ENCODE peak calls at places on chromosomes 13 and 19, in seven cellular contexts. D is KG1; O is stimulated activated CD4-positive, alpha-beta T cell treated with anti-CD3 and anti-CD28 coated beads, Interleukin-1b, Interleukin-23, amount 100 ng/mL, for 1 hour; T is HepG2; S is NCI-H146; F is HTR-8/SVneo; V is stimulated activated CD8-positive, alpha-beta memory T cell treated with anti-CD3 and anti-CD28 coated beads, Interleukin-12 subunit alpha, Interleukin-12 subunit beta, amount 100 ng/mL, for 4 hours. C is an unnamed sample.

GRCh38 chr13:26025196-26025595 is 26.6 kb downstream of the SHISA2 start:
- DNase-seq in D (no peak), O (no peak), T (no peak), S (no peak), F (no peak), V (no peak), C (no peak)

GRCh38 chr19:41912899-41913475 is 15.3 kb downstream of the ERFL start:
- DNase-seq in D (no peak), O (no peak), T (no peak), S (no peak), F (no peak), V (no peak), C (no peak)

GRCh38 chr13:106103779-106104178 is 431.7 kb downstream of the EFNB2 start:
- DNase-seq in D (no peak), O (no peak), T (no peak), S (no peak), F (no peak), V (no peak), C (no peak)

GRCh38 chr13:89584058-89584457 is 1763.4 kb upstream of the MIR17HG start:
- DNase-seq in D (no peak), O (no peak), T (no peak), S (no peak), F (no peak), V (no peak), C (no peak)

GRCh38 chr19:21612403-21612872 is 107.0 kb downstream of the ZNF429 start:
- DNase-seq in D (no peak), O (no peak), T (no peak), S (no peak), F (no peak), V (no peak), C (no peak)

GRCh38 chr13:28574617-28575142 is 79.8 kb upstream of the FLT1 start:
- DNase-seq in D (no peak), O (no peak), T (peak; percentile 10), S (no peak), F (peak; percentile 71), V (no peak), C (peak; percentile 61)

GRCh38 chr13:100089633-100090032 is 740 bp downstream of the PCCA start:
- DNase-seq in D (peak; percentile 35), O (no peak), T (no peak), S (no peak), F (no peak), V (no peak), C (peak; percentile 44)

GRCh38 chr13:26457212-26457611 is 100.3 kb upstream of the WASF3 start:
- DNase-seq in D (no peak), O (no peak), T (no peak), S (no peak), F (no peak), V (no peak), C (no peak)

GRCh38 chr13:109465151-109465550 is 321.2 kb downstream of the IRS2 start:
- DNase-seq in D (no peak), O (no peak), T (no peak), S (no peak), F (no peak), V (no peak), C (no peak)

GRCh38 chr13:112444001-112444311 is 67.8 kb downstream of the SPACA7 start:
- DNase-seq in D (peak; percentile 38), O (no peak), T (peak; percentile 44), S (peak; percentile 86), F (peak; percentile 56), V (no peak), C (peak; percentile 51)

GRCh38 chr19:5803441-5803751 is 1.5 kb upstream of the NRTN start:
- DNase-seq in D (no peak), O (no peak), T (no peak), S (no peak), F (no peak), V (no peak), C (no peak)

GRCh38 chr13:80465321-80465720 is 124.4 kb upstream of the SPRY2 start:
- DNase-seq in D (no peak), O (no peak), T (no peak), S (no peak), F (no peak), V (no peak), C (no peak)

GRCh38 chr19:6238256-6238642 is 41.5 kb downstream of the MLLT1 start:
- DNase-seq in D (no peak), O (no peak), T (no peak), S (no peak), F (no peak), V (no peak), C (no peak)

GRCh38 chr13:100728201-100728600 is 53.6 kb upstream of the TMTC4 start:
- DNase-seq in D (no peak), O (no peak), T (no peak), S (no peak), F (no peak), V (no peak), C (no peak)

GRCh38 chr13:93320942-93321341 is 94.3 kb downstream of the GPC6 start:
- DNase-seq in D (no peak), O (no peak), T (no peak), S (no peak), F (no peak), V (no peak), C (no peak)

GRCh38 chr13:110010433-110011135 is 224.2 kb upstream of the IRS2 start:
- DNase-seq in D (no peak), O (no peak), T (no peak), S (no peak), F (no peak), V (no peak), C (no peak)

GRCh38 chr19:47273313-47274070 is 1.2 kb upstream of the INAFM1 start:
- DNase-seq in D (peak; percentile 85), O (peak; percentile 78), T (peak; percentile 84), S (peak; percentile 90), F (peak; percentile 90), V (peak; percentile 81), C (peak; percentile 95)

GRCh38 chr13:90884066-90884465 is 463.4 kb upstream of the MIR17HG start:
- DNase-seq in D (no peak), O (no peak), T (no peak), S (no peak), F (no peak), V (no peak), C (no peak)

GRCh38 chr19:54523403-54523802 is 20.8 kb downstream of the LAIR2 start:
- DNase-seq in D (no peak), O (no peak), T (no peak), S (no peak), F (peak; percentile 35), V (no peak), C (peak; percentile 75)

GRCh38 chr13:100363351-100363750 is 225.2 kb downstream of the GGACT start:
- DNase-seq in D (no peak), O (no peak), T (no peak), S (peak; percentile 55), F (no peak), V (no peak), C (no peak)

GRCh38 chr13:47478985-47479384 is 522.1 kb downstream of the SUCLA2 start:
- DNase-seq in D (no peak), O (no peak), T (no peak), S (no peak), F (no peak), V (no peak), C (no peak)

GRCh38 chr19:40365613-40366401 is 17.3 kb downstream of the PLD3 start:
- DNase-seq in D (no peak), O (no peak), T (no peak), S (peak; percentile 25), F (peak; percentile 95), V (peak; percentile 19), C (peak; percentile 64)

GRCh38 chr13:30616927-30617314 is 799 bp upstream of the USPL1 start:
- DNase-seq in D (peak; percentile 82), O (no peak), T (peak; percentile 90), S (peak; percentile 88), F (peak; percentile 29), V (no peak), C (peak; percentile 83)

GRCh38 chr13:31011193-31011860 is 78.9 kb downstream of the TEX26 start:
- DNase-seq in D (no peak), O (no peak), T (no peak), S (no peak), F (no peak), V (no peak), C (peak; percentile 9)